ENCODE peak calls at places on chromosome 5, in ten cellular contexts. One of them, this sample, is unnamed.

GRCh38 chr5:134435525-134435924 is 23.8 kb upstream of the CDKN2AIPNL start:
- DNase-seq in GM04503: no peak
- DNase-seq in HEK293T: no peak
- DNase-seq in activated CD4-positive, alpha-beta T cell treated with anti-CD3 and anti-CD28 coated beads, Interleukin-2, amount 50 U/mL, for 1 hour: no peak
- DNase-seq in HT-29: no peak
- DNase-seq in GM03348: peak; percentile 30
- DNase-seq in nucleus accumbens: no peak
- DNase-seq in upper lobe of right lung: peak; percentile 6
- DNase-seq in NT2/D1: no peak
- DNase-seq in IMR-90: peak; percentile 92
- DNase-seq in this sample: no peak

GRCh38 chr5:17289681-17290619 is 72.5 kb downstream of the BASP1 start:
- DNase-seq in GM04503: no peak
- DNase-seq in HT-29: no peak
- DNase-seq in upper lobe of right lung: no peak
- DNase-seq in GM03348: no peak
- DNase-seq in NT2/D1: no peak
- DNase-seq in nucleus accumbens: no peak
- DNase-seq in activated CD4-positive, alpha-beta T cell treated with anti-CD3 and anti-CD28 coated beads, Interleukin-2, amount 50 U/mL, for 1 hour: no peak
- DNase-seq in HEK293T: no peak
- DNase-seq in IMR-90: peak; percentile 75
- DNase-seq in this sample: no peak

GRCh38 chr5:17727212-17727611 is 93.0 kb downstream of the TAF11L14 start:
- DNase-seq in nucleus accumbens: no peak
- DNase-seq in IMR-90: no peak
- DNase-seq in GM03348: no peak
- DNase-seq in GM04503: no peak
- DNase-seq in NT2/D1: no peak
- DNase-seq in activated CD4-positive, alpha-beta T cell treated with anti-CD3 and anti-CD28 coated beads, Interleukin-2, amount 50 U/mL, for 1 hour: no peak
- DNase-seq in HT-29: no peak
- DNase-seq in HEK293T: no peak
- DNase-seq in upper lobe of right lung: no peak
- DNase-seq in this sample: no peak

GRCh38 chr5:72191404-72191803 is 84.1 kb downstream of the MAP1B start:
- DNase-seq in nucleus accumbens: no peak
- DNase-seq in IMR-90: no peak
- DNase-seq in GM04503: no peak
- DNase-seq in HT-29: no peak
- DNase-seq in upper lobe of right lung: no peak
- DNase-seq in HEK293T: no peak
- DNase-seq in activated CD4-positive, alpha-beta T cell treated with anti-CD3 and anti-CD28 coated beads, Interleukin-2, amount 50 U/mL, for 1 hour: no peak
- DNase-seq in NT2/D1: no peak
- DNase-seq in GM03348: peak; percentile 46
- DNase-seq in this sample: no peak

GRCh38 chr5:103256178-103256577 is 2.4 kb upstream of the MACIR start:
- DNase-seq in activated CD4-positive, alpha-beta T cell treated with anti-CD3 and anti-CD28 coated beads, Interleukin-2, amount 50 U/mL, for 1 hour: no peak
- DNase-seq in NT2/D1: no peak
- DNase-seq in HEK293T: no peak
- DNase-seq in upper lobe of right lung: no peak
- DNase-seq in nucleus accumbens: no peak
- DNase-seq in GM04503: no peak
- DNase-seq in IMR-90: no peak
- DNase-seq in GM03348: no peak
- DNase-seq in HT-29: peak; percentile 29
- DNase-seq in this sample: no peak

GRCh38 chr5:74497706-74498105 is 142.8 kb downstream of the ENC1 start:
- DNase-seq in activated CD4-positive, alpha-beta T cell treated with anti-CD3 and anti-CD28 coated beads, Interleukin-2, amount 50 U/mL, for 1 hour: no peak
- DNase-seq in GM04503: no peak
- DNase-seq in HEK293T: no peak
- DNase-seq in IMR-90: peak; percentile 25
- DNase-seq in nucleus accumbens: no peak
- DNase-seq in GM03348: no peak
- DNase-seq in upper lobe of right lung: no peak
- DNase-seq in HT-29: no peak
- DNase-seq in NT2/D1: no peak
- DNase-seq in this sample: no peak

GRCh38 chr5:150180241-150181027 is 9.4 kb upstream of the SLC6A7 start:
- DNase-seq in HEK293T: no peak
- DNase-seq in activated CD4-positive, alpha-beta T cell treated with anti-CD3 and anti-CD28 coated beads, Interleukin-2, amount 50 U/mL, for 1 hour: no peak
- DNase-seq in GM03348: peak; percentile 61
- DNase-seq in HT-29: no peak
- DNase-seq in upper lobe of right lung: peak; percentile 73
- DNase-seq in nucleus accumbens: peak; percentile 66
- DNase-seq in IMR-90: peak; percentile 12
- DNase-seq in GM04503: no peak
- DNase-seq in NT2/D1: no peak
- DNase-seq in this sample: peak; percentile 82

GRCh38 chr5:179265529-179266290 is 79.6 kb downstream of the ADAMTS2 start:
- DNase-seq in nucleus accumbens: no peak
- DNase-seq in activated CD4-positive, alpha-beta T cell treated with anti-CD3 and anti-CD28 coated beads, Interleukin-2, amount 50 U/mL, for 1 hour: no peak
- DNase-seq in GM03348: peak; percentile 98
- DNase-seq in HEK293T: no peak
- DNase-seq in IMR-90: peak; percentile 99
- DNase-seq in HT-29: no peak
- DNase-seq in GM04503: peak; percentile 98
- DNase-seq in upper lobe of right lung: peak; percentile 88
- DNase-seq in NT2/D1: no peak
- DNase-seq in this sample: peak; percentile 93

GRCh38 chr5:141547488-141547887 is 58.6 kb downstream of the PCDHGC5 start:
- DNase-seq in activated CD4-positive, alpha-beta T cell treated with anti-CD3 and anti-CD28 coated beads, Interleukin-2, amount 50 U/mL, for 1 hour: no peak
- DNase-seq in HEK293T: no peak
- DNase-seq in IMR-90: peak; percentile 61
- DNase-seq in upper lobe of right lung: no peak
- DNase-seq in HT-29: no peak
- DNase-seq in GM03348: no peak
- DNase-seq in nucleus accumbens: no peak
- DNase-seq in GM04503: no peak
- DNase-seq in NT2/D1: no peak
- DNase-seq in this sample: no peak

GRCh38 chr5:10248378-10249260 is 1.1 kb downstream of the ATPSCKMT start:
- DNase-seq in upper lobe of right lung: no peak
- DNase-seq in IMR-90: no peak
- DNase-seq in NT2/D1: no peak
- DNase-seq in HEK293T: no peak
- DNase-seq in GM04503: no peak
- DNase-seq in GM03348: no peak
- DNase-seq in HT-29: no peak
- DNase-seq in nucleus accumbens: no peak
- DNase-seq in activated CD4-positive, alpha-beta T cell treated with anti-CD3 and anti-CD28 coated beads, Interleukin-2, amount 50 U/mL, for 1 hour: no peak
- DNase-seq in this sample: no peak

GRCh38 chr5:14696851-14697250 is 32.3 kb downstream of the OTULIN start:
- DNase-seq in IMR-90: no peak
- DNase-seq in nucleus accumbens: no peak
- DNase-seq in GM04503: no peak
- DNase-seq in HEK293T: no peak
- DNase-seq in activated CD4-positive, alpha-beta T cell treated with anti-CD3 and anti-CD28 coated beads, Interleukin-2, amount 50 U/mL, for 1 hour: no peak
- DNase-seq in HT-29: no peak
- DNase-seq in GM03348: no peak
- DNase-seq in NT2/D1: no peak
- DNase-seq in upper lobe of right lung: no peak
- DNase-seq in this sample: no peak

GRCh38 chr5:163533229-163533628 is 27.8 kb downstream of the MAT2B start:
- DNase-seq in HT-29: no peak
- DNase-seq in IMR-90: no peak
- DNase-seq in GM04503: no peak
- DNase-seq in nucleus accumbens: no peak
- DNase-seq in activated CD4-positive, alpha-beta T cell treated with anti-CD3 and anti-CD28 coated beads, Interleukin-2, amount 50 U/mL, for 1 hour: no peak
- DNase-seq in NT2/D1: no peak
- DNase-seq in GM03348: no peak
- DNase-seq in HEK293T: no peak
- DNase-seq in upper lobe of right lung: no peak
- DNase-seq in this sample: no peak

GRCh38 chr5:60710362-60710761 is 10.4 kb upstream of the DEPDC1B start:
- DNase-seq in HEK293T: no peak
- DNase-seq in GM03348: no peak
- DNase-seq in HT-29: peak; percentile 28
- DNase-seq in IMR-90: no peak
- DNase-seq in GM04503: no peak
- DNase-seq in activated CD4-positive, alpha-beta T cell treated with anti-CD3 and anti-CD28 coated beads, Interleukin-2, amount 50 U/mL, for 1 hour: no peak
- DNase-seq in upper lobe of right lung: no peak
- DNase-seq in NT2/D1: no peak
- DNase-seq in nucleus accumbens: no peak
- DNase-seq in this sample: no peak

GRCh38 chr5:132024789-132025402 is 13.4 kb upstream of the ACSL6 start:
- DNase-seq in nucleus accumbens: no peak
- DNase-seq in activated CD4-positive, alpha-beta T cell treated with anti-CD3 and anti-CD28 coated beads, Interleukin-2, amount 50 U/mL, for 1 hour: no peak
- DNase-seq in HEK293T: no peak
- DNase-seq in HT-29: no peak
- DNase-seq in IMR-90: no peak
- DNase-seq in GM03348: no peak
- DNase-seq in GM04503: no peak
- DNase-seq in NT2/D1: no peak
- DNase-seq in upper lobe of right lung: no peak
- DNase-seq in this sample: no peak

GRCh38 chr5:41087461-41087860 is 16.3 kb upstream of the MROH2B start:
- DNase-seq in GM03348: no peak
- DNase-seq in upper lobe of right lung: no peak
- DNase-seq in NT2/D1: no peak
- DNase-seq in IMR-90: peak; percentile 96
- DNase-seq in HT-29: no peak
- DNase-seq in activated CD4-positive, alpha-beta T cell treated with anti-CD3 and anti-CD28 coated beads, Interleukin-2, amount 50 U/mL, for 1 hour: no peak
- DNase-seq in nucleus accumbens: no peak
- DNase-seq in HEK293T: no peak
- DNase-seq in GM04503: no peak
- DNase-seq in this sample: no peak

This sample was measured in left cardiac atrium.